ENCODE peak calls at places on chromosomes 12 and 14, in five cellular contexts. T, Q, A, O and E are unnamed samples. For H3K27me3, the result is how much of the 10 kb centered on the place peaks cover.

GRCh38 chr12:111298583-111299436 is 70.1 kb downstream of the PHETA1 start:
- DNase-seq in T (no peak), Q (peak), A (peak), O (peak), E (peak)

GRCh38 chr12:97313471-97314190 is 149.0 kb upstream of the RMST start:
- DNase-seq in T (no peak), Q (no peak), A (no peak), O (no peak), E (no peak)

GRCh38 chr12:91239497-91239896 is 56.9 kb upstream of the DCN start:
- DNase-seq in T (no peak), Q (no peak), A (no peak), O (no peak), E (no peak)

GRCh38 chr14:87883750-87884149 is 109.2 kb downstream of the GALC start:
- DNase-seq in T (no peak), Q (no peak), A (no peak), O (no peak), E (no peak)

GRCh38 chr12:124660846-124661245 is 93.4 kb upstream of the NCOR2 start:
- DNase-seq in T (no peak), Q (no peak), A (no peak), O (peak), E (no peak)

GRCh38 chr12:30997685-30998440 is 71.3 kb downstream of the TSPAN11 start:
- DNase-seq in T (no peak), Q (no peak), A (no peak), O (no peak), E (no peak)

GRCh38 chr12:1928439-1929121 is 10.1 kb upstream of the CACNA2D4 start:
- DNase-seq in T (no peak), Q (no peak), A (peak), O (no peak), E (no peak)

GRCh38 chr12:126218697-126219096 is 1153.5 kb downstream of the AACS start:
- DNase-seq in T (no peak), Q (no peak), A (no peak), O (no peak), E (no peak)

GRCh38 chr14:98564006-98564405 is 708.0 kb downstream of the BCL11B start:
- DNase-seq in T (no peak), Q (no peak), A (no peak), O (no peak), E (no peak)

GRCh38 chr12:66269757-66270383 is 32.4 kb upstream of the HELB start:
- DNase-seq in T (no peak), Q (peak), A (no peak), O (no peak), E (peak)

GRCh38 chr12:7188557-7189397 is 709 bp upstream of the PEX5 start:
- DNase-seq in T (peak), Q (peak), A (peak), O (peak), E (peak)

GRCh38 chr12:94571556-94571955 is 78.8 kb downstream of the TMCC3 start:
- DNase-seq in T (peak), Q (peak), A (peak), O (peak), E (peak)

GRCh38 chr14:68652433-68652690 is 140.5 kb downstream of the ZFP36L1 start:
- DNase-seq in T (no peak), Q (no peak), A (no peak), O (no peak), E (no peak)
- H3K27ac ChIP-seq in T (no peak), Q (peak), A (peak), O (no peak), E (peak)

GRCh38 chr12:52713960-52714886 is 10.9 kb upstream of the KRT77 start:
- DNase-seq in T (no peak), Q (no peak), A (no peak), O (no peak), E (no peak)
- H3K4me3 ChIP-seq in T (peak), Q (no peak), A (no peak), O (peak), E (no peak)

GRCh38 chr12:53993397-53994267 is 6.3 kb upstream of the HOXC9 start:
- DNase-seq in T (no peak), Q (no peak), A (no peak), O (no peak), E (no peak)

GRCh38 chr12:53990311-53991076 is 5.5 kb downstream of the HOXC10 start:
- DNase-seq in T (no peak), Q (no peak), A (no peak), O (no peak), E (no peak)

GRCh38 chr12:53994268-53994690 is 5.7 kb upstream of the HOXC9 start:
- DNase-seq in T (no peak), Q (no peak), A (no peak), O (no peak), E (peak)

GRCh38 chr12:53991077-53991460 is 6.1 kb downstream of the HOXC10 start:
- DNase-seq in T (no peak), Q (no peak), A (no peak), O (no peak), E (no peak)

GRCh38 chr12:53992377-53992776 is 7.4 kb downstream of the HOXC10 start:
- DNase-seq in T (no peak), Q (no peak), A (no peak), O (no peak), E (no peak)
- H3K27me3 ChIP-seq in T (under half), Q (half or more), A (half or more), O (under half), E (half or more)

GRCh38 chr12:57895337-57896138 is 45.8 kb upstream of the ATP23 start:
- DNase-seq in T (no peak), Q (no peak), A (no peak), O (no peak), E (no peak)

GRCh38 chr12:57897296-57897974 is 43.9 kb upstream of the ATP23 start:
- DNase-seq in T (peak), Q (no peak), A (no peak), O (no peak), E (no peak)

GRCh38 chr12:57896437-57897201 is 44.7 kb upstream of the ATP23 start:
- DNase-seq in T (peak), Q (peak), A (peak), O (peak), E (peak)

GRCh38 chr12:57894577-57895292 is 46.6 kb upstream of the ATP23 start:
- DNase-seq in T (no peak), Q (no peak), A (peak), O (no peak), E (no peak)

GRCh38 chr12:57896139-57896436 is 45.3 kb upstream of the ATP23 start:
- DNase-seq in T (no peak), Q (no peak), A (peak), O (no peak), E (no peak)
- H3K27ac ChIP-seq in T (peak), Q (peak), A (peak), O (peak), E (peak)